ENCODE peak calls at places on chromosomes 11 and 22, in four cellular contexts. F, W, J and T are unnamed samples.

GRCh38 chr11:67245046-67245445 is 21.2 kb upstream of the GRK2 start:
- DNase-seq in F (no peak), W (no peak), J (no peak), T (no peak)

GRCh38 chr22:35230839-35231584 is 26.3 kb upstream of the HMGXB4 start:
- DNase-seq in F (no peak), W (peak), J (no peak), T (peak)

GRCh38 chr11:73939096-73939495 is 11.7 kb upstream of the DNAJB13 start:
- DNase-seq in F (no peak), W (no peak), J (no peak), T (no peak)

GRCh38 chr22:48926663-48927062 is 901.0 kb downstream of the BRD1 start:
- DNase-seq in F (no peak), W (no peak), J (no peak), T (peak)

GRCh38 chr11:66720223-66720898 is 8.7 kb downstream of the SPTBN2 start:
- DNase-seq in F (no peak), W (no peak), J (no peak), T (peak)

GRCh38 chr22:46045459-46046298 is 68.7 kb upstream of the WNT7B start:
- DNase-seq in F (no peak), W (no peak), J (no peak), T (no peak)

GRCh38 chr11:35418847-35419712 is at the start of gene SLC1A2:
- DNase-seq in F (no peak), W (peak), J (no peak), T (no peak)

GRCh38 chr11:80280737-80281136 is 839.9 kb upstream of the TENM4 start:
- DNase-seq in F (no peak), W (no peak), J (no peak), T (no peak)

GRCh38 chr11:31804439-31805036 is 6.6 kb downstream of the PAX6 start:
- DNase-seq in F (no peak), W (no peak), J (no peak), T (no peak)

GRCh38 chr11:74683279-74683871 is 47.9 kb downstream of the CHRDL2 start:
- DNase-seq in F (no peak), W (no peak), J (no peak), T (no peak)

GRCh38 chr11:34305095-34305692 is 52.6 kb downstream of the ABTB2 start:
- DNase-seq in F (no peak), W (no peak), J (no peak), T (no peak)

GRCh38 chr22:30922151-30922611 is 46.4 kb downstream of the MORC2 start:
- DNase-seq in F (peak), W (peak), J (no peak), T (no peak)

GRCh38 chr11:19846654-19847330 is 134.2 kb downstream of the NAV2 start:
- DNase-seq in F (no peak), W (no peak), J (peak), T (no peak)

GRCh38 chr22:24969588-24970301 is 17.2 kb downstream of the KIAA1671 start:
- DNase-seq in F (no peak), W (no peak), J (no peak), T (no peak)

GRCh38 chr11:132202621-132203020 is 832.2 kb downstream of the NTM start:
- DNase-seq in F (no peak), W (no peak), J (no peak), T (no peak)

GRCh38 chr22:39778055-39778454 is 115.5 kb downstream of the ENTHD1 start:
- DNase-seq in F (no peak), W (no peak), J (no peak), T (no peak)

GRCh38 chr22:23225724-23226496 is 45.6 kb downstream of the BCR start:
- DNase-seq in F (no peak), W (no peak), J (no peak), T (no peak)

GRCh38 chr22:25542231-25542630 is 22.2 kb upstream of the GRK3 start:
- DNase-seq in F (no peak), W (no peak), J (no peak), T (no peak)

GRCh38 chr22:44752285-44753188 is at the start of gene ARHGAP8:
- DNase-seq in F (no peak), W (no peak), J (no peak), T (no peak)

GRCh38 chr22:24435861-24436351 is 8.5 kb downstream of the ADORA2A start:
- DNase-seq in F (no peak), W (no peak), J (no peak), T (no peak)

GRCh38 chr11:24516658-24517057 is 19.8 kb downstream of the LUZP2 start:
- DNase-seq in F (no peak), W (no peak), J (no peak), T (no peak)